ENCODE peak calls at places on chromosomes 7 and 10, in four cellular contexts. K, G, F and S are unnamed samples.

GRCh38 chr7:74404741-74405140 is 49.0 kb upstream of the GTF2IRD1 start:
- DNase-seq in K (no peak), G (no peak), F (no peak), S (no peak)

GRCh38 chr7:142807855-142808460 is 37.2 kb downstream of the PRSS2 start:
- DNase-seq in K (no peak), G (no peak), F (peak), S (no peak)

GRCh38 chr10:123272171-123272570 is 118.0 kb downstream of the BUB3 start:
- DNase-seq in K (no peak), G (no peak), F (peak), S (no peak)

GRCh38 chr7:74671573-74671972 is 14.1 kb downstream of the GTF2I start:
- DNase-seq in K (no peak), G (no peak), F (no peak), S (no peak)

GRCh38 chr10:28400176-28400575 is 97.3 kb upstream of the MPP7 start:
- DNase-seq in K (no peak), G (no peak), F (no peak), S (no peak)

GRCh38 chr7:48628950-48629349 is 295.4 kb upstream of the CDC14C start:
- DNase-seq in K (no peak), G (no peak), F (no peak), S (no peak)

GRCh38 chr7:156640949-156641485 is 443 bp downstream of the RNF32 start:
- DNase-seq in K (no peak), G (no peak), F (peak), S (peak)

GRCh38 chr10:74047304-74047703 is 49.4 kb downstream of the VCL start:
- DNase-seq in K (no peak), G (no peak), F (no peak), S (peak)

GRCh38 chr7:51126324-51126723 is 190.3 kb downstream of the COBL start:
- DNase-seq in K (no peak), G (no peak), F (no peak), S (no peak)

GRCh38 chr10:124332426-124332825 is 86.3 kb downstream of the OAT start:
- DNase-seq in K (peak), G (no peak), F (no peak), S (no peak)

GRCh38 chr10:79980711-79981110 is 31.8 kb upstream of the SFTPD start:
- DNase-seq in K (no peak), G (no peak), F (no peak), S (no peak)

GRCh38 chr10:103555321-103555649 is 61.8 kb downstream of the NEURL1 start:
- DNase-seq in K (no peak), G (no peak), F (no peak), S (no peak)

GRCh38 chr10:114492351-114493037 is 88.2 kb upstream of the AFAP1L2 start:
- DNase-seq in K (no peak), G (no peak), F (peak), S (no peak)

GRCh38 chr7:1459930-1460756 is 873 bp upstream of the MICALL2 start:
- DNase-seq in K (no peak), G (no peak), F (no peak), S (no peak)

GRCh38 chr7:55130554-55131198 is 111.9 kb downstream of the EGFR start:
- DNase-seq in K (no peak), G (no peak), F (no peak), S (no peak)

GRCh38 chr10:86962136-86962980 is 4.0 kb downstream of the SNCG start:
- DNase-seq in K (no peak), G (no peak), F (no peak), S (no peak)

GRCh38 chr7:37832194-37832593 is 16.2 kb upstream of the NME8 start:
- DNase-seq in K (no peak), G (peak), F (no peak), S (no peak)

GRCh38 chr7:131336956-131337355 is 9.3 kb downstream of the MKLN1 start:
- DNase-seq in K (no peak), G (no peak), F (peak), S (no peak)

GRCh38 chr7:32155712-32156111 is 85.5 kb upstream of the PDE1C start:
- DNase-seq in K (no peak), G (no peak), F (no peak), S (no peak)

GRCh38 chr10:6838118-6838517 is 258.0 kb upstream of the PRKCQ start:
- DNase-seq in K (no peak), G (peak), F (peak), S (no peak)

GRCh38 chr7:156907656-156908055 is 14.7 kb upstream of the LMBR1 start:
- DNase-seq in K (no peak), G (no peak), F (no peak), S (no peak)

GRCh38 chr7:44969049-44969700 is 9.6 kb downstream of the MYO1G start:
- DNase-seq in K (no peak), G (no peak), F (no peak), S (no peak)

GRCh38 chr10:31299119-31299518 is 19.9 kb upstream of the ZEB1 start:
- DNase-seq in K (no peak), G (no peak), F (no peak), S (no peak)

GRCh38 chr10:30805061-30805460 is 175.5 kb upstream of the LYZL2 start:
- DNase-seq in K (no peak), G (no peak), F (no peak), S (no peak)

GRCh38 chr7:157018328-157018996 is 8.0 kb upstream of the MNX1 start:
- DNase-seq in K (no peak), G (no peak), F (no peak), S (no peak)

GRCh38 chr10:116741391-116742351 is 695 bp downstream of the HSPA12A start:
- DNase-seq in K (no peak), G (peak), F (no peak), S (no peak)